ENCODE peak calls at places on chromosomes 7 and 10, in five cellular contexts. One of them, this sample, is unnamed.
A peak's percentile ranks its signal among the peaks of the same experiment; 100 is the strongest.

GRCh38 chr7:122310119-122311021 is 5.8 kb upstream of the FEZF1 start:
- DNase-seq in K562: no peak
- DNase-seq in A549: no peak
- DNase-seq in GM12878: no peak
- DNase-seq in HepG2: no peak
- DNase-seq in this sample: peak; percentile 96

GRCh38 chr10:10626734-10627133 is 390.9 kb upstream of the CELF2 start:
- DNase-seq in K562: no peak
- DNase-seq in HepG2: no peak
- DNase-seq in GM12878: no peak
- DNase-seq in A549: no peak
- DNase-seq in this sample: no peak

GRCh38 chr10:21516270-21517131 is 9.0 kb downstream of the SKIDA1 start:
- DNase-seq in HepG2: no peak
- DNase-seq in A549: peak; percentile 63
- DNase-seq in K562: peak; percentile 53
- DNase-seq in GM12878: no peak
- DNase-seq in this sample: peak; percentile 83

GRCh38 chr7:25075459-25075858 is 49.6 kb downstream of the CYCS start:
- DNase-seq in K562: no peak
- DNase-seq in HepG2: no peak
- DNase-seq in A549: peak; percentile 19
- DNase-seq in GM12878: no peak
- DNase-seq in this sample: no peak

GRCh38 chr10:132957981-132958885 is 15.9 kb upstream of the CFAP46 start:
- DNase-seq in A549: no peak
- DNase-seq in HepG2: no peak
- DNase-seq in GM12878: no peak
- DNase-seq in K562: no peak
- DNase-seq in this sample: no peak

GRCh38 chr7:1201916-1202315 is 30.8 kb upstream of the UNCX start:
- DNase-seq in A549: no peak
- DNase-seq in K562: peak; percentile 9
- DNase-seq in HepG2: no peak
- DNase-seq in GM12878: no peak
- DNase-seq in this sample: no peak

GRCh38 chr7:1552200-1552599 is 3.8 kb downstream of the TMEM184A start:
- DNase-seq in HepG2: no peak
- DNase-seq in K562: no peak
- DNase-seq in GM12878: no peak
- DNase-seq in A549: no peak
- DNase-seq in this sample: no peak

GRCh38 chr10:79084012-79084971 is 15.5 kb downstream of the ZMIZ1 start:
- DNase-seq in K562: peak; percentile 75
- DNase-seq in HepG2: peak; percentile 93
- DNase-seq in A549: peak; percentile 86
- DNase-seq in GM12878: no peak
- DNase-seq in this sample: peak; percentile 68

GRCh38 chr7:122944682-122945303 is 50.7 kb downstream of the TAS2R16 start:
- DNase-seq in HepG2: no peak
- DNase-seq in K562: no peak
- DNase-seq in A549: no peak
- DNase-seq in GM12878: no peak
- DNase-seq in this sample: no peak

GRCh38 chr7:133912916-133913697 is 214.0 kb upstream of the LRGUK start:
- DNase-seq in GM12878: no peak
- DNase-seq in A549: no peak
- DNase-seq in HepG2: no peak
- DNase-seq in K562: no peak
- DNase-seq in this sample: no peak

GRCh38 chr10:127196227-127196954 is at the start of gene INSYN2A:
- DNase-seq in HepG2: no peak
- DNase-seq in A549: peak; percentile 46
- DNase-seq in GM12878: no peak
- DNase-seq in K562: no peak
- DNase-seq in this sample: peak; percentile 82

GRCh38 chr10:122853665-122854313 is 8.1 kb upstream of the CUZD1 start:
- DNase-seq in A549: no peak
- DNase-seq in HepG2: no peak
- DNase-seq in K562: no peak
- DNase-seq in GM12878: no peak
- DNase-seq in this sample: no peak

GRCh38 chr10:43250925-43251663 is 15.8 kb downstream of the RASGEF1A start:
- DNase-seq in HepG2: no peak
- DNase-seq in K562: no peak
- DNase-seq in GM12878: no peak
- DNase-seq in A549: no peak
- DNase-seq in this sample: no peak

GRCh38 chr10:43251664-43252165 is 15.2 kb downstream of the RASGEF1A start:
- DNase-seq in GM12878: no peak
- DNase-seq in A549: no peak
- DNase-seq in K562: no peak
- DNase-seq in HepG2: no peak
- DNase-seq in this sample: no peak

GRCh38 chr10:43249962-43250624 is 16.8 kb downstream of the RASGEF1A start:
- DNase-seq in GM12878: no peak
- DNase-seq in A549: no peak
- DNase-seq in HepG2: no peak
- DNase-seq in K562: no peak
- DNase-seq in this sample: peak; percentile 53

GRCh38 chr10:43250625-43250924 is 16.3 kb downstream of the RASGEF1A start:
- DNase-seq in K562: no peak
- DNase-seq in A549: no peak
- DNase-seq in GM12878: no peak
- DNase-seq in HepG2: no peak
- DNase-seq in this sample: no peak

DNA sequence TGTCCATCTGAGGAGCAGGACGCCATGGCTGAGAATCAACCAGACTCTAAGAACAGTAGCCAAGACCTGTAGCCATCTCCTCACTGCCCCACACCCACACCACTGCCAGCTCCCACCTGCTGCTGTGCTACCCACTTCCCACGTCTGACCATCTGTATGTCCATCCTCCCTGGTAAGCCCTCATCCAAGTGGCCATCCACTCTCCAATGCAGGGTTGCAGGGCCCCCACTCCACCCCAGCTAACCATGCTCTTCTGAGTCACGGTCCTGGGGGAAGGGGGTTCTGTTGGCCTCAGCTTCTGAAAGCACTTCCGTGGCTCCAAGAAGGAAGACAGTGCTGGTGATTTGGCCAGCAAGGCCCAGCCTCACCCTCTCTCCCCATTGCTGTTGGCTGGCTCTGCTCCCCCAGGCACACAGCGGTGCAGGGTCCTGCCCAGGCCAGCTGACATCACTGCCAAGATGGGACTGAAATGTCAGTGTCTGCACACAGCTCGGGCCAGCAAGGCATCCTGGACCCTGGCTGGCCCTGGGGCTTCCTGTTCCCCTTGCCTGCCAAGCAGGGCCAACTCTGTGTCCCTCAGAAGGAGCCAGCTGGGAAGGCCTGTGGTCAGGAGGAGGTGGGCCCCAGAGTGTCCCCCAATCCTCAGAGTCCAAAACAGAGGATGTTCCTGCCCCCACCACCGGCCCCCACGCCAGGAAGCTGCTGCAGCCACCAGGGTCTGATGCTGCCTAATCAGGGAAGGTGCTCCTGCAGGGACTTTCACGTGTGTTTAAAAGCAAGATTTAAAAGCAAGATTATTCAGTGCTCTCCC is 17.5 kb downstream of the RASGEF1A start:
- DNase-seq in GM12878: no peak
- DNase-seq in K562: no peak
- DNase-seq in A549: no peak
- DNase-seq in HepG2: no peak
- DNase-seq in this sample: no peak
- TF ChIP-seq JUNB in GM12878: no peak
- TF ChIP-seq JUNB in K562: no peak
- TF ChIP-seq JUNB in A549: no peak
- TF ChIP-seq JUNB in HepG2: no peak
- TF ChIP-seq JUNB in this sample: no peak

GRCh38 chr7:42831953-42832522 is 79.8 kb downstream of the C7orf25 start:
- DNase-seq in A549: no peak
- DNase-seq in HepG2: no peak
- DNase-seq in K562: no peak
- DNase-seq in GM12878: no peak
- DNase-seq in this sample: no peak
- TF ChIP-seq CTCF in A549: no peak
- TF ChIP-seq CTCF in HepG2: no peak
- TF ChIP-seq CTCF in K562: no peak
- TF ChIP-seq CTCF in GM12878: no peak
- TF ChIP-seq CTCF in this sample: no peak

DNA sequence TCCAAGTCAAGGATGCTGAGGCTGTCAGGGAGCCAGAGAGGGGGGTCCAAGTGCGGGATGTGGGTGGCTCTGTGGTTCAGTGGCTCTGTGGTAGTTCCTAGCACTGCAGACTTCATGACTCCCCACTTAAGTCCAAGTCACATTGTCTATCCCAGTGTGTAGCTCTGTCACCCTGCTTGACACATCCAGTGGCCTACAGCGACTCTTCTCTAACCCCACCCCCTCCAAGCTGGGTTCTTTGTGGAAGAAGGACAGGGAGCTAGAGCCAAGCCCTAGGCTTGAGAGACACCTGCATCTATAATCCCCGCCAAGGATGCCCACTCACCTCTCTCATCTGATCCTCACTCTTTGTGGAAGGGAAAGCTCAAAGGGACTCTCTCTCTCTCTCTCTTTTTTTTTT is 57.6 kb downstream of the ADCYAP1R1 start:
- DNase-seq in HepG2: no peak
- DNase-seq in GM12878: no peak
- DNase-seq in A549: no peak
- DNase-seq in K562: no peak
- DNase-seq in this sample: no peak
- TF ChIP-seq JUNB in HepG2: no peak
- TF ChIP-seq JUNB in GM12878: no peak
- TF ChIP-seq JUNB in A549: no peak
- TF ChIP-seq JUNB in K562: no peak
- TF ChIP-seq JUNB in this sample: no peak

GRCh38 chr7:23544913-23545354 is 13.2 kb upstream of the TRA2A start:
- DNase-seq in GM12878: peak; percentile 46
- DNase-seq in A549: peak; percentile 65
- DNase-seq in K562: no peak
- DNase-seq in HepG2: peak; percentile 43
- DNase-seq in this sample: peak; percentile 76
- TF ChIP-seq CTCF in GM12878: peak; percentile 64
- TF ChIP-seq CTCF in A549: peak; percentile 58
- TF ChIP-seq CTCF in K562: peak; percentile 74
- TF ChIP-seq CTCF in HepG2: peak; percentile 81
- TF ChIP-seq CTCF in this sample: peak; percentile 97

GRCh38 chr7:155378959-155379871 is 78.7 kb upstream of the EN2 start:
- DNase-seq in A549: no peak
- DNase-seq in GM12878: no peak
- DNase-seq in K562: no peak
- DNase-seq in HepG2: no peak
- DNase-seq in this sample: peak; percentile 43

GRCh38 chr7:155377071-155377836 is 79.6 kb downstream of the INSIG1 start:
- DNase-seq in K562: no peak
- DNase-seq in GM12878: no peak
- DNase-seq in HepG2: no peak
- DNase-seq in A549: no peak
- DNase-seq in this sample: no peak

GRCh38 chr7:155380221-155380861 is 77.6 kb upstream of the EN2 start:
- DNase-seq in A549: peak; percentile 77
- DNase-seq in HepG2: peak; percentile 59
- DNase-seq in K562: peak; percentile 95
- DNase-seq in GM12878: no peak
- DNase-seq in this sample: peak; percentile 93

GRCh38 chr7:155378580-155378934 is 79.4 kb upstream of the EN2 start:
- DNase-seq in GM12878: no peak
- DNase-seq in A549: no peak
- DNase-seq in HepG2: no peak
- DNase-seq in K562: no peak
- DNase-seq in this sample: no peak

GRCh38 chr7:155377837-155378579 is 79.9 kb upstream of the EN2 start:
- DNase-seq in HepG2: no peak
- DNase-seq in GM12878: no peak
- DNase-seq in A549: no peak
- DNase-seq in K562: no peak
- DNase-seq in this sample: peak; percentile 57
- TF ChIP-seq JUNB in HepG2: no peak
- TF ChIP-seq JUNB in GM12878: no peak
- TF ChIP-seq JUNB in A549: no peak
- TF ChIP-seq JUNB in K562: no peak
- TF ChIP-seq JUNB in this sample: no peak